ENCODE peak calls at places on chromosomes 12 and 14, in nine cellular contexts. A, M, R, Q, W, L, F, C and J are unnamed samples.

GRCh38 chr12:49651855-49652254 is 28.5 kb downstream of the PRPF40B start:
- DNase-seq in A (no peak), M (no peak), R (no peak), Q (no peak), W (no peak), L (no peak), F (no peak), C (no peak), J (no peak)

GRCh38 chr14:59358105-59358504 is 107.1 kb downstream of the GPR135 start:
- DNase-seq in A (peak), M (no peak), R (peak), Q (no peak), W (peak), L (peak), F (no peak), C (no peak), J (no peak)

GRCh38 chr14:76977793-76978730 is 50.4 kb downstream of the IRF2BPL start:
- DNase-seq in A (peak), M (peak), R (no peak), Q (no peak), W (peak), L (peak), F (peak), C (peak), J (peak)

GRCh38 chr12:115433014-115433634 is 749.1 kb upstream of the TBX3 start:
- DNase-seq in A (no peak), M (no peak), R (no peak), Q (no peak), W (peak), L (no peak), F (no peak), C (no peak), J (no peak)

GRCh38 chr12:2311001-2311778 is 258.4 kb downstream of the CACNA1C start:
- DNase-seq in A (no peak), M (no peak), R (peak), Q (no peak), W (no peak), L (peak), F (no peak), C (no peak), J (no peak)

GRCh38 chr12:85804663-85805062 is 31.5 kb downstream of the RASSF9 start:
- DNase-seq in A (no peak), M (no peak), R (peak), Q (no peak), W (no peak), L (peak), F (no peak), C (no peak), J (no peak)

GRCh38 chr14:99274346-99275221 is 2.6 kb upstream of the BCL11B start:
- DNase-seq in A (peak), M (no peak), R (peak), Q (peak), W (peak), L (peak), F (no peak), C (no peak), J (peak)

GRCh38 chr12:110998165-110998564 is 77.8 kb upstream of the MYL2 start:
- DNase-seq in A (no peak), M (no peak), R (no peak), Q (no peak), W (no peak), L (no peak), F (no peak), C (no peak), J (no peak)